ENCODE peak calls at places on chromosomes 4 and X, in six cellular contexts. Q is iris pigment epithelial cell; H is stimulated activated effector memory CD8-positive, alpha-beta T cell treated with anti-CD3 and anti-CD28 coated beads, Interleukin-12 subunit alpha, Interleukin-12 subunit beta, amount 100 ng/mL, for 72 hours; M is ELF-1; P is anterior cingulate cortex; U is head of caudate nucleus. E is an unnamed sample.

GRCh38 chr4:83282049-83282535 is 2.5 kb downstream of the COQ2 start:
- DNase-seq in Q (peak; percentile 61), H (peak; percentile 80), M (no peak), P (no peak), U (no peak), E (peak; percentile 41)

GRCh38 chrX:68647156-68647957 is at the start of gene STARD8:
- DNase-seq in Q (peak; percentile 25), H (no peak), M (peak; percentile 87), P (no peak), U (no peak), E (peak; percentile 66)

GRCh38 chr4:170675568-170676262 is 586.0 kb upstream of the AADAT start:
- DNase-seq in Q (peak; percentile 61), H (no peak), M (no peak), P (no peak), U (no peak), E (peak; percentile 15)

GRCh38 chr4:22091351-22091731 is 142.8 kb upstream of the KCNIP4 start:
- DNase-seq in Q (no peak), H (no peak), M (no peak), P (no peak), U (no peak), E (peak; percentile 37)

GRCh38 chr4:6619466-6620255 is 20.8 kb upstream of the MRFAP1 start:
- DNase-seq in Q (no peak), H (no peak), M (no peak), P (no peak), U (no peak), E (no peak)

GRCh38 chr4:121072080-121072835 is at the start of gene NDNF:
- DNase-seq in Q (peak; percentile 36), H (peak; percentile 63), M (peak; percentile 34), P (no peak), U (peak; percentile 48), E (peak; percentile 74)

GRCh38 chr4:110628321-110629213 is 5.7 kb upstream of the PITX2 start:
- DNase-seq in Q (peak; percentile 78), H (no peak), M (no peak), P (no peak), U (no peak), E (peak; percentile 68)

GRCh38 chr4:140611854-140612253 is 43.1 kb upstream of the UCP1 start:
- DNase-seq in Q (no peak), H (no peak), M (no peak), P (no peak), U (no peak), E (no peak)

GRCh38 chrX:77087529-77088169 is 359.5 kb upstream of the FGF16 start:
- DNase-seq in Q (peak; percentile 22), H (no peak), M (no peak), P (no peak), U (no peak), E (no peak)

GRCh38 chrX:24113161-24113560 is 36.4 kb upstream of the ZFX start:
- DNase-seq in Q (peak; percentile 57), H (no peak), M (no peak), P (no peak), U (no peak), E (no peak)

GRCh38 chr4:3683744-3684421 is 82.3 kb upstream of the ADRA2C start:
- DNase-seq in Q (no peak), H (no peak), M (no peak), P (no peak), U (peak; percentile 34), E (no peak)

GRCh38 chr4:188714907-188715306 is 575.7 kb downstream of the TRIML1 start:
- DNase-seq in Q (peak; percentile 76), H (no peak), M (no peak), P (no peak), U (no peak), E (no peak)

GRCh38 chrX:83511208-83511607 is 3.1 kb downstream of the POU3F4 start:
- DNase-seq in Q (no peak), H (no peak), M (peak; percentile 53), P (no peak), U (no peak), E (peak; percentile 73)

GRCh38 chr4:118361192-118361591 is 8.4 kb upstream of the PRSS12 start:
- DNase-seq in Q (no peak), H (no peak), M (no peak), P (no peak), U (no peak), E (no peak)

E was measured in neural progenitor cell.